ENCODE peak calls at places on chromosomes 5 and 9, in five cellular contexts. Y, I, O, M and W are unnamed samples. For H3K27me3, the result is how much of the 10 kb centered on the place peaks cover.

GRCh38 chr5:35804201-35804653 is 52.5 kb upstream of the IL7R start:
- DNase-seq in Y (no peak), I (no peak), O (no peak), M (no peak), W (no peak)

GRCh38 chr5:144142030-144142825 is 28.2 kb downstream of the YIPF5 start:
- DNase-seq in Y (no peak), I (no peak), O (no peak), M (no peak), W (no peak)

GRCh38 chr5:112419596-112420110 is 576 bp upstream of the EPB41L4A start:
- DNase-seq in Y (peak), I (peak), O (no peak), M (peak), W (no peak)

GRCh38 chr5:143828710-143829109 is 16.7 kb downstream of the HMHB1 start:
- DNase-seq in Y (no peak), I (no peak), O (peak), M (no peak), W (no peak)

GRCh38 chr5:82597437-82597836 is 319.3 kb upstream of the RPS23 start:
- DNase-seq in Y (no peak), I (peak), O (no peak), M (no peak), W (no peak)

GRCh38 chr9:112049834-112050516 is 125.1 kb downstream of the SUSD1 start:
- DNase-seq in Y (no peak), I (no peak), O (no peak), M (no peak), W (no peak)

GRCh38 chr5:143779506-143779905 is 32.5 kb upstream of the HMHB1 start:
- DNase-seq in Y (no peak), I (no peak), O (no peak), M (no peak), W (no peak)

GRCh38 chr9:136674786-136675349 is 12.2 kb downstream of the EGFL7 start:
- DNase-seq in Y (no peak), I (peak), O (no peak), M (no peak), W (no peak)

GRCh38 chr5:149274964-149275363 is 3.3 kb downstream of the AFAP1L1 start:
- DNase-seq in Y (no peak), I (no peak), O (no peak), M (no peak), W (no peak)

GRCh38 chr9:33817327-33818166 is 587 bp downstream of the UBE2R2 start:
- DNase-seq in Y (peak), I (peak), O (peak), M (peak), W (no peak)

GRCh38 chr5:14032944-14033343 is 88.5 kb upstream of the DNAH5 start:
- DNase-seq in Y (no peak), I (no peak), O (no peak), M (no peak), W (no peak)

GRCh38 chr5:120779674-120780073 is 315.6 kb downstream of the PRR16 start:
- DNase-seq in Y (no peak), I (no peak), O (no peak), M (no peak), W (no peak)

GRCh38 chr5:54360089-54360488 is 49.7 kb upstream of the ARL15 start:
- DNase-seq in Y (no peak), I (no peak), O (no peak), M (no peak), W (no peak)

GRCh38 chr5:64874753-64875152 is 106.0 kb downstream of the CWC27 start:
- DNase-seq in Y (no peak), I (no peak), O (no peak), M (no peak), W (no peak)

GRCh38 chr5:171899792-171900191 is 106.6 kb downstream of the FBXW11 start:
- DNase-seq in Y (no peak), I (no peak), O (no peak), M (no peak), W (no peak)

GRCh38 chr5:1004598-1005361 is 3.8 kb upstream of the NKD2 start:
- DNase-seq in Y (peak), I (peak), O (peak), M (peak), W (peak)

GRCh38 chr9:134268308-134268724 is 57.9 kb upstream of the RXRA start:
- DNase-seq in Y (no peak), I (no peak), O (no peak), M (no peak), W (no peak)
- H3K4me3 ChIP-seq in Y (no peak), I (no peak), O (no peak), M (no peak), W (no peak)

DNA sequence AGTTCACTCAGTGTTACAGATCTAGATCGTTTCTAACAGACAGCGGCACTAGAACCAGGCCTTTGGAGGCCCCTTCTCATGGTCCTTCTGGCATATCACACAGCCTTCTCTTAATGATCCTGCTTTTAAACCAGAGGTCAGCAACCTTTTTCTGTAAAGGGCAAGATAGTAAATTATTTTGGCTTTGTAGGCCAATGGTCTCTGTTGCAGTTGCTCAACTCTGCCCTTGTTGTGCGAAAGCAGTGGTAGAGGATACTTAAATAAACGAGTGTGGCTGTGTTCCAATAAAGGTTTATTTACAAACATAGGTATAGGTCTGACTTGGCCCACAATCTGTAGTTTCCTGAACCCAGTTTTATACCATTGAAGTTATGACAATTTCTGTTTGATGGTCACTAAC is 47.3 kb upstream of the CD180 start:
- DNase-seq in Y (no peak), I (no peak), O (no peak), M (no peak), W (no peak)
- H3K27me3 ChIP-seq in Y (under half), I (under half), O (under half), M (under half), W (under half)

DNA sequence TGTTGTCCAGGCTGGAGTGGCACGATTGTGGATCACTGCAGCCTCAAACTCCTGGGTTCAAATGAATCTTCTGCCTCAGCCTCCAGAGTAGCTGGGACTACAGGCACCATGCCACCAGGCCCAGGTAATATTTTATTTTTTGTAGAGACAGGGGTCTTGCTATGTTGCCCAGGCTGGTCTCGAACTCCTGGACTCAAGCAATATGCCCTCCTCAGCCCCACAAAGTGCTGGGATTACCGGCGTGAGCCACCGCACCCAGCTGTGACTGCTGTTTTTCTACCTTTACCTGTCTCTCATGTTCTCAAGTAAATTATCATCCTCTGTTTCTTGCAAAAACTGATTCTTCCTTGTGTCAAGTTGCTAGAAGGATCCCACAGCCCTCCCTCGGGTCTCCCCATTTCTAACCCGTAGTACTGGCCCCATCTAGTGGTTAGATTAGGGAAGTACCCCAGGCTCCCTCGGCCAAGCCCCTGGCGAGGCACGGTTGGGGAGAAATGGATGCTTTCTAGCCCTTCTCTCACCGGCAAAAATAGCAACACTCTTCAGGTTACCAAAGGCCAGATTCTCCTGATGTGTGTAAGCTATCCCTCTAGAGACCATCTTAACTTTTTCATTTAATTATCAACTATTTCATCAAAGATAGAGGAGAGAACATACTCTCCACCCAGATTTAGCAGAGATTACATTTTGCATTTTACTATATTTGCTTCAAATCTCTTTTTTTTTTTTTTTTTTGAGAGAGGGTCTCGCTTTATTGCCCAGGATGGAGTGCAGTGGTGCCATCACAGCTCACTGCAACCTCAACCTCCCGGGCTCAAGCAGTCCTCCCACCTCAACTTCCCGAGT is 19.2 kb upstream of the TOR1B start:
- DNase-seq in Y (peak), I (peak), O (peak), M (peak), W (no peak)
- H3K27ac ChIP-seq in Y (no peak), I (no peak), O (no peak), M (no peak), W (no peak)

DNA sequence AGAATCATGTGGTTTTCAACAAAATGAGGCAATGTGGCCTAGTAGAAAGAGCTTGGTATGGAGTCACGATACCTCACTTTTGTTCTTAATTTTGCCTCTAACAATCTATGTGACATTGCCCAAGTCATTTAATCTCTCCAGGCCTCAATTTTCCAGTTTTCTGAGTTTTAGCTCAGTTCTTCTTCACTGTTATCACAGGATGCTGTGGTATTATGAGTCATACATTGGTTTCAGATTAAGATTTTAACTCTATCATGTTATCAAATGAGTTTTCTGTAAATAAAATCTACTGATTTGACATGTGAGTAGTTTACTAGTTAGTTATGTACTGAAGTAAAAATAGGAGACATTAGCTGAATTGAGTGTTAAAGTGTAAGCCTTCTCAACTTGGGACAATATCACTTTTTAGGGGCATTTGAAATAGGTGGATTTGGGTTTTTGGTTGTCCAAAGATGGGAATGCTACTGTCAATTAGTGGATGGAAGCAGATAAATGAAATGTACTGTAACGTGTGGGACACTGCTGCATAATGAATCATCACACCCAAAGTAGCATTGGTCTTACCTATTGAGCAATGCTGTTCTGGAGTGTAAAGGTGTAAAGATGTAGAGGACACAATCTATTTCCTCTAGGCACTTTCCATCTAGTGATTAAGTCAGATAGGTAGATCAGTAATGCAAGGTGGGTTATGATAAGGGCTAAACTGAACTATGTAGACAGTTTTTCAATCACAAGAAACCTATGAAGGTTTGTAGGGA is 73.3 kb downstream of the NNT start:
- DNase-seq in Y (no peak), I (no peak), O (no peak), M (no peak), W (no peak)
- H3K4me3 ChIP-seq in Y (no peak), I (no peak), O (no peak), M (no peak), W (no peak)

GRCh38 chr9:127756233-127756632 is 21.1 kb upstream of the TOR2A start:
- DNase-seq in Y (no peak), I (no peak), O (no peak), M (no peak), W (no peak)

GRCh38 chr9:127754761-127755557 is 19.9 kb upstream of the TOR2A start:
- DNase-seq in Y (no peak), I (peak), O (no peak), M (no peak), W (no peak)

GRCh38 chr9:127753556-127753955 is 18.5 kb upstream of the TOR2A start:
- DNase-seq in Y (no peak), I (no peak), O (no peak), M (no peak), W (no peak)

GRCh38 chr9:127754099-127754760 is 19.1 kb upstream of the TOR2A start:
- DNase-seq in Y (no peak), I (peak), O (no peak), M (no peak), W (no peak)

GRCh38 chr9:127755558-127756060 is 20.5 kb upstream of the TOR2A start:
- DNase-seq in Y (no peak), I (no peak), O (no peak), M (no peak), W (no peak)
- H3K27me3 ChIP-seq in Y (under half), I (under half), O (under half), M (under half), W (under half)